ENCODE peak calls at places on chromosomes 1 and 21, in nine cellular contexts. E, R, D, M, K, Z, O, N and L are unnamed samples.

GRCh38 chr21:38999148-38999547 is 184.1 kb downstream of the PSMG1 start:
- DNase-seq in E (no peak), R (no peak), D (no peak), M (no peak), K (no peak), Z (no peak), O (peak; percentile 30), N (no peak), L (no peak)

GRCh38 chr1:160578694-160579191 is 553 bp downstream of the CD84 start:
- DNase-seq in E (no peak), R (no peak), D (no peak), M (no peak), K (no peak), Z (no peak), O (no peak), N (no peak), L (no peak)

GRCh38 chr21:45251635-45252447 is 35.9 kb downstream of the POFUT2 start:
- DNase-seq in E (no peak), R (no peak), D (no peak), M (no peak), K (no peak), Z (no peak), O (no peak), N (peak; percentile 21), L (no peak)

GRCh38 chr1:171963762-171964161 is 122.5 kb downstream of the DNM3 start:
- DNase-seq in E (no peak), R (no peak), D (no peak), M (no peak), K (no peak), Z (no peak), O (no peak), N (no peak), L (no peak)

GRCh38 chr1:246447501-246447900 is 59.6 kb downstream of the SMYD3 start:
- DNase-seq in E (no peak), R (no peak), D (no peak), M (no peak), K (no peak), Z (no peak), O (no peak), N (no peak), L (no peak)

GRCh38 chr1:10867138-10867721 is 70.8 kb upstream of the CASZ1 start:
- DNase-seq in E (no peak), R (peak; percentile 42), D (peak; percentile 86), M (no peak), K (peak; percentile 63), Z (no peak), O (peak; percentile 44), N (peak; percentile 83), L (peak; percentile 53)

GRCh38 chr1:205632374-205633169 is 761 bp upstream of the ELK4 start:
- DNase-seq in E (no peak), R (no peak), D (no peak), M (no peak), K (no peak), Z (no peak), O (no peak), N (no peak), L (no peak)

GRCh38 chr1:223748405-223748772 is 36.0 kb downstream of the CAPN2 start:
- DNase-seq in E (no peak), R (no peak), D (peak; percentile 55), M (no peak), K (no peak), Z (no peak), O (peak; percentile 67), N (peak; percentile 56), L (no peak)

GRCh38 chr21:36626791-36627190 is 72.1 kb upstream of the SIM2 start:
- DNase-seq in E (no peak), R (no peak), D (no peak), M (no peak), K (no peak), Z (no peak), O (no peak), N (no peak), L (no peak)

GRCh38 chr1:231557898-231558710 is 29.6 kb downstream of the TSNAX start:
- DNase-seq in E (no peak), R (no peak), D (no peak), M (no peak), K (no peak), Z (no peak), O (no peak), N (no peak), L (no peak)

GRCh38 chr1:43936470-43937151 is 3.0 kb downstream of the ARTN start:
- DNase-seq in E (no peak), R (no peak), D (peak; percentile 72), M (no peak), K (no peak), Z (peak; percentile 31), O (peak; percentile 38), N (peak; percentile 66), L (no peak)

GRCh38 chr1:152167835-152168534 is 9.0 kb upstream of the RPTN start:
- DNase-seq in E (no peak), R (no peak), D (no peak), M (no peak), K (no peak), Z (peak; percentile 99), O (peak; percentile 90), N (no peak), L (peak; percentile 12)

GRCh38 chr1:100860397-100860991 is 34.1 kb downstream of the EXTL2 start:
- DNase-seq in E (no peak), R (no peak), D (no peak), M (no peak), K (no peak), Z (peak; percentile 55), O (peak; percentile 79), N (no peak), L (no peak)

GRCh38 chr1:212917858-212918257 is 32.5 kb upstream of the VASH2 start:
- DNase-seq in E (no peak), R (no peak), D (no peak), M (no peak), K (no peak), Z (no peak), O (no peak), N (no peak), L (no peak)

GRCh38 chr1:207748737-207749528 is 2.9 kb upstream of the CD46 start:
- DNase-seq in E (no peak), R (no peak), D (no peak), M (no peak), K (no peak), Z (peak; percentile 47), O (no peak), N (no peak), L (peak; percentile 66)

GRCh38 chr1:63261736-63262142 is 60.6 kb upstream of the FOXD3 start:
- DNase-seq in E (no peak), R (peak; percentile 84), D (no peak), M (no peak), K (no peak), Z (peak; percentile 24), O (peak; percentile 20), N (no peak), L (no peak)

GRCh38 chr1:6523566-6523965 is 30.7 kb downstream of the NOL9 start:
- DNase-seq in E (no peak), R (no peak), D (peak; percentile 55), M (no peak), K (no peak), Z (peak; percentile 36), O (peak; percentile 53), N (peak; percentile 53), L (no peak)

GRCh38 chr1:154213274-154213673 is 7.1 kb upstream of the CFAP141 start:
- DNase-seq in E (no peak), R (no peak), D (no peak), M (no peak), K (no peak), Z (peak; percentile 78), O (no peak), N (no peak), L (no peak)
- H3K27ac ChIP-seq in E (no peak overlapping the region), R (peak overlapping the region; percentile 4), D (no peak overlapping the region), M (no peak overlapping the region), K (no peak overlapping the region), Z (peak overlapping the region; percentile 22), O (no peak overlapping the region), N (no peak overlapping the region), L (no peak overlapping the region)

DNA sequence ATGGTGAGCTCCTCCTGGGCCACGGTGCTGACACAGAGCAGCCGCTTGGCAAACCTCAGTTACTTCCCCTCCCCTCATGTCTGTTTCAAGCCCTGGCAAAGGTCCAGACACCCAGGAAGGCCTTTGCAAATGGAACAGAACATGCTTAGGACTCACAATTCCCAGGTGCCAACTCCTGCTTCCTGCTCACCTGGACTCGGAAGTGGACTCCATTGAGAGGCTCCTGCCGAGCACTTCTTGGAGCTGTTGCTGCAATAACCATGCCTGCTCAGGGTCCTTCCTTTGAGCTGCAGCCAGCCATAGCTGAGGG is 10.7 kb downstream of the DCST2 start:
- DNase-seq in E (no peak), R (no peak), D (no peak), M (no peak), K (no peak), Z (no peak), O (no peak), N (no peak), L (no peak)
- H3K27ac ChIP-seq in E (no peak overlapping the region), R (no peak overlapping the region), D (no peak overlapping the region), M (no peak overlapping the region), K (no peak overlapping the region), Z (no peak overlapping the region), O (no peak overlapping the region), N (no peak overlapping the region), L (no peak overlapping the region)

DNA sequence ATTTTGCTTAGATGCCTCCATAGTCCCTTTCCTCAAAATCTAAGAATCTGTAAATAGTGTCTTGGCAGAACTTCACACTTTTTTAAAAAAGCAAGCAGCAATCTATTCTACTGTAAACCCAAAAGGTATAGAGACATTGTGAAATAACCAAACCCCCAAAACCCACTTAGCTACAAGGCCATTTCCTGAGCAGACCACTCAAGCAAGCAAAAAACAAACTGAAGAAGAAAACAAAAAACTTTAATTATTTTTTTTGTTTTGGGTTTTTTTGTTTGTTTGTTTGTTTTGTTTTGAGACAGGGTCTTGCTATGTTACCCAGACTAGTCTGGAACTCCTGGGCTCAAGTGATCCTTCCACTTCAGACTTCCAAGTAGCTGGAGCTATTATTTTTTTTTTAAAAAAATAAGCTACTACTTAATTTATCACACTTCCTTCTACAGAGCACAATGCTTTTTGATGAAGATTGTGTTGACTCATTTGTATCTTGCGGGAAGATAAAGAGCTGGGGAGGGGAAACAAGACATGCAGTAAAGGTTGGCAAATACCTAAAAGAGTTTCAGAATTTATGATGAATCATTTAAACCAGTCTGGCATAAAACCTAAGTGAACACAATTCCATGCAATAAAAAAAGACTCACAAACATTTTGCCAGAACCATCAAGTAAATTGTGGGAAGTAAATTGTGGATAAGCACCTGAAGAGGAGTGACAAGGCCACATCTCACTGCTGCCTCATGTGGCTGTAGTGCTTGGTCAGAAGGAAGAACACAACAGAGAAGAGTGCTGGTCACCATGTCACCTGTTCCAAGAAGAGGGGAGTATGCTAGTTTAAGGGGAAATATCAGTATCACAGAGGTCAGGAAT is 2.7 kb upstream of the PTPN22 start:
- DNase-seq in E (no peak), R (no peak), D (peak; percentile 10), M (no peak), K (no peak), Z (peak; percentile 76), O (peak; percentile 64), N (no peak), L (no peak)
- H3K27ac ChIP-seq in E (no peak overlapping the region), R (no peak overlapping the region), D (no peak overlapping the region), M (no peak overlapping the region), K (no peak overlapping the region), Z (no peak overlapping the region), O (no peak overlapping the region), N (no peak overlapping the region), L (no peak overlapping the region)

DNA sequence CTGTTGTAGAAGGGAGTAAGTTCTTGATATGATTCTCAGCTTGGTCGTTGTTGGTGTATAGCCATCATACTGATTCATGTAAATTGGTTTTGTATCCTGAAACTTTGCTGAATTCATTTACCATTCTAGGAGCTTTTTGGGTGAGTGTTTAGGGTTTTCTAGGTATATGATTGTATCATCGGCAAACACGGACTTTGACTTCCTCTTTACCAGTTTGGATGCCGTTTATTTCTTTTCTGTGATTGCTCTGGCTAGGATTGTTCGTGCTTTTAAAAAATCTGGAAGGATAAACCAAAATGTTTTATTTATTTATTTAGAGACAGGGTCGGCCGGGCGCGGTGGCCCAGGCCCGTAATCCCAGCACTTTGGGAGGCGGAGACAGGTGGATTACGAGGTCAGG is 20.6 kb downstream of the RRP1B start:
- DNase-seq in E (no peak), R (no peak), D (no peak), M (no peak), K (no peak), Z (no peak), O (no peak), N (no peak), L (no peak)
- H3K27ac ChIP-seq in E (no peak overlapping the region), R (no peak overlapping the region), D (no peak overlapping the region), M (no peak overlapping the region), K (no peak overlapping the region), Z (no peak overlapping the region), O (no peak overlapping the region), N (no peak overlapping the region), L (no peak overlapping the region)